ENCODE peak calls at places on chromosome 19, in five cellular contexts. Y is H1, Z is transverse colon, W is adrenal gland, E is body of pancreas. N is an unnamed sample.

GRCh38 chr19:38409631-38410133 is 6.8 kb downstream of the FAM98C start:
- DNase-seq in W (no peak), Z (no peak), Y (no peak), E (no peak), N (no peak)

GRCh38 chr19:48616041-48616436 is 1.2 kb upstream of the FAM83E start:
- DNase-seq in W (no peak), Y (no peak), E (no peak), Z (no peak), N (no peak)

GRCh38 chr19:48644839-48645651 is 942 bp downstream of the CA11 start:
- DNase-seq in W (peak; percentile 73), E (peak; percentile 84), Z (peak; percentile 78), Y (no peak), N (peak; percentile 93)

GRCh38 chr19:44142014-44142523 is 715 bp downstream of the ZNF234 start:
- DNase-seq in E (peak; percentile 7), Z (no peak), Y (no peak), W (peak; percentile 38), N (no peak)

GRCh38 chr19:28577199-28577598 is 635.8 kb downstream of the UQCRFS1 start:
- DNase-seq in Y (no peak), Z (no peak), E (no peak), W (no peak), N (no peak)

GRCh38 chr19:38319421-38320258 is at the start of gene KCNK6:
- DNase-seq in W (no peak), Z (peak; percentile 82), Y (no peak), E (peak; percentile 63), N (no peak)

GRCh38 chr19:39299832-39300231 is 3.6 kb downstream of the IFNL1 start:
- DNase-seq in Z (no peak), Y (no peak), W (no peak), E (no peak), N (no peak)

GRCh38 chr19:31597616-31598015 is 248.4 kb upstream of the TSHZ3 start:
- DNase-seq in Y (no peak), Z (no peak), W (no peak), E (no peak), N (no peak)

GRCh38 chr19:2537544-2537943 is 61.6 kb downstream of the GADD45B start:
- DNase-seq in Z (no peak), E (no peak), Y (no peak), W (no peak), N (no peak)

GRCh38 chr19:16288544-16288943 is 36.1 kb upstream of the KLF2 start:
- DNase-seq in Y (no peak), Z (no peak), W (no peak), E (no peak), N (no peak)

GRCh38 chr19:37303591-37304171 is 67.2 kb upstream of the ZNF527 start:
- DNase-seq in Z (no peak), W (no peak), E (no peak), Y (no peak), N (peak; percentile 55)

GRCh38 chr19:48664476-48664875 is 8.3 kb downstream of the NTN5 start:
- DNase-seq in W (no peak), E (no peak), Z (no peak), Y (no peak), N (no peak)

GRCh38 chr19:38522915-38523314 is 89.4 kb downstream of the RYR1 start:
- DNase-seq in Y (no peak), Z (no peak), E (no peak), W (no peak), N (no peak)

GRCh38 chr19:54551293-54551692 is 22.3 kb upstream of the LILRA2 start:
- DNase-seq in W (no peak), E (no peak), Y (no peak), Z (no peak), N (no peak)

GRCh38 chr19:3664879-3665642 is 35.2 kb downstream of the PIP5K1C start:
- DNase-seq in Y (no peak), E (no peak), Z (no peak), W (no peak), N (no peak)

GRCh38 chr19:8512115-8512967 is 1.6 kb downstream of the ZNF414 start:
- DNase-seq in Y (peak; percentile 58), E (no peak), W (no peak), Z (peak; percentile 43), N (no peak)

GRCh38 chr19:51002542-51003311 is 1.3 kb upstream of the KLK8 start:
- DNase-seq in Y (peak; percentile 79), W (no peak), Z (no peak), E (peak; percentile 59), N (peak; percentile 57)

GRCh38 chr19:40771101-40771539 is 4.2 kb upstream of the MIA start:
- DNase-seq in W (no peak), E (no peak), Z (no peak), Y (no peak), N (no peak)

GRCh38 chr19:35913589-35913988 is 5.5 kb upstream of the TYROBP start:
- DNase-seq in Z (no peak), W (no peak), E (no peak), Y (no peak), N (no peak)

GRCh38 chr19:16591803-16592556 is 19.8 kb upstream of the SLC35E1 start:
- DNase-seq in E (no peak), W (peak; percentile 74), Z (no peak), Y (no peak), N (no peak)

GRCh38 chr19:47703301-47703700 is 9.9 kb upstream of the EHD2 start:
- DNase-seq in Y (no peak), W (no peak), Z (no peak), E (no peak), N (no peak)

GRCh38 chr19:7627166-7627565 is 2.2 kb downstream of the XAB2 start:
- DNase-seq in W (no peak), E (no peak), Z (no peak), Y (no peak), N (no peak)

GRCh38 chr19:2215281-2215751 is 20.8 kb downstream of the PLEKHJ1 start:
- DNase-seq in Z (no peak), W (no peak), E (no peak), Y (no peak), N (no peak)

GRCh38 chr19:38362076-38362945 is 12.1 kb upstream of the PSMD8 start:
- DNase-seq in E (peak; percentile 85), Z (peak; percentile 89), Y (peak; percentile 71), W (peak; percentile 84), N (peak; percentile 86)

DNA sequence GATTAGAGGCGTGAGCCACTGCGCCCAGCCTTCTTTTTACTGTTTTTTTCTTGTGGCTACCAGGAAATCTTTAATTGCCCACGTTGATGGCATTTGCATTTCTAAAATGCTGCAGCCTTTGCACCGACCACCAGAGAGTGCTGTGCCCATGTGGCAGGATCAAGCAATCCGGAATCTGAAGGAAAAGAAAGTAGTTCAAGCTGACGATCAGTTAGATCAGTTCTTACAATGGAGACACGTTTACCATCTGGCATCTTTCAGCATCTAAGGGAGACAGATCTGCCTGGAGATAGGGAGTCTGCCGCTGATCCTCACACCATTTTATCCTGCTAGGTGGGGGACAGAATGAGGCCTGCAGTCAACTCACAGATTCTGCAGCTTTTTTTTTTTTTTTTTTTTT is 19.9 kb downstream of the TINCR start:
- DNase-seq in E (no peak), Y (no peak), Z (peak; percentile 33), W (no peak), N (no peak)
- TF ChIP-seq POLR2A in E (no peak), Y (no peak), Z (no peak), W (no peak), N (no peak)

DNA sequence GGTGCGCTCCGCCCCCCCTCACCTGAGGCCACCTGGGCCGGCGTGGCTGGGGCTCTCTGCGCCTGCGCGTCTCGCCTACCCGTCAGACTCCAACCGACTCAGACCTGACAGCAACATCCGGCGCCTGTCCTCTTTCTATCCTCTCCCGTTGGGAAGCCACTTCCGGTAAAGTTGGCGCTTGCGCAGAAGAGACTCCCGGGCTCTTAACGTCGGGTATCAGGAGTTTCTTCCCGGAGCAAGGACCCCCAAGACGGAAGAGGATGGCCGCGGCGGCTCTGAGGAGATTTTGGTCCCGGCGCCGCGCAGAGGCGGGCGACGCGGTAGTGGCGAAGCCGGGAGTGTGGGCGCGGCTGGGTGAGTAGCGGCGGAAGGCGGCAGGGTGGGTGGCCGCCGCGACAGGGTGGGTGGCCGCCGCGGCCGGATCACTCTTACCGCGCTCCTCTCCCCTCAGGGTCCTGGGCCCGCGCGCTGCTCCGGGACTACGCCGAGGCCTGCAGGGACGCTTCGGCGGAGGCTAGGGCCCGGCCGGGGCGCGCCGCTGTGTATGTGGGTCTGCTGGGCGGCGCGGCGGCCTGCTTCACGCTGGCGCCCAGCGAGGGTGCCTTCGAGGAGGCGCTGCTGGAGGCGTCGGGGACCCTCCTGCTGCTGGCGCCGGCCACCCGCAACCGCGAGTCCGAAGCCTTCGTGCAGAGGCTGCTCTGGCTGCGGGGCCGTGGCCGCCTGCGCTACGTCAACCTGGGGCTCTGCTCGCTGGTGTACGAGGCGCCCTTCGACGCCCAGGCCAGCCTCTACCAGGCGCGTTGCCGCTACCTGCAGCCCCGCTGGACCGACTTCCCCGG is at the start of the genes TIMM29 and YIPF2:
- DNase-seq in Z (peak; percentile 98), W (peak; percentile 99), Y (peak; percentile 93), E (peak; percentile 99), N (peak; percentile 99)
- TF ChIP-seq POLR2A in Z (peak; percentile 71), W (peak; percentile 91), Y (no peak), E (peak; percentile 25), N (peak; percentile 49)

DNA sequence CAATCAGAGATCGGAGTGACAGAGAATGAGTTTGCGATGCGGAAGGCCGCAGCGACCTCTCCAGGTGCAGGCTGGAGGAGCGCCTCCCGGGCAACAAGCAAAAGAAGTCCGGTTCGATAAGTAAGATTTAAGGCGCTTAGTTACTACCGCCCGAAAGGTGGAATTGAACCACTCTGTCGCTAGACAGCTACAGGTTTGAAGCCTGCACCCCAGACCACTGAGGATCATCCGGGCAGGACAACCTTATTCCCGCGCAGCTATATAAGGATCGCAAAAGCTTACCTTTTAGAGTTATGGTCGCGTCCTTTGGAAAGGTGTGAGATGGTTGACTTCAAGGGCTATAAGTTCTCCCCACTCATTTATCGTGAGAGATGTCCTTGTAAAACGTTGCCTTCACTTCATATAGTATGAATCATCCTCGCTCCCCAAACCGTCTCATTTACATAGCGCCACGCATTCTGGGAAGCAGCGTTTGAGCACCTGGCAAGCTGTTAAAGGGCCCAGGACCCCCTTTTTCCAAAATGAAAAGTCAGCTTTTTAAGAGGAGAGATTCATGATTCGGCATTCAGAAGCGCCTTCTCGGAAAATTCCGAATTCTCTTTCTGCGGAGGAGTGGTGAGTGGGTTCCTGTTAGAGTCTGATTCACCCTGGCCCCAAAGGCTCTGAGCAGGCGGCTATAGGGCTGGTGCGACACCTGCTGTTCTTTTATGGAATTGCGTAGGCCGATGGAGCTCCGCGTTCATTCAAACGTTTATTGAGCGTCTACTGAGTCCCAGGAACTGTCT is 10.8 kb downstream of the FOSB start:
- DNase-seq in W (peak; percentile 89), Z (peak; percentile 89), E (peak; percentile 89), Y (no peak), N (peak; percentile 91)
- TF ChIP-seq POLR2A in W (peak; percentile 62), Z (peak; percentile 42), E (no peak), Y (no peak), N (no peak)

GRCh38 chr19:55579766-55580621 is 654 bp downstream of the ZNF579 start:
- DNase-seq in E (no peak), Y (no peak), Z (no peak), W (no peak), N (no peak)
- TF ChIP-seq POLR2A in E (no peak), Y (no peak), Z (no peak), W (no peak), N (no peak)

GRCh38 chr19:30029721-30030510 is 87.9 kb downstream of the URI1 start:
- DNase-seq in Y (no peak), E (no peak), W (no peak), Z (no peak), N (no peak)
- TF ChIP-seq POLR2A in Y (no peak), E (no peak), W (no peak), Z (no peak), N (no peak)

GRCh38 chr19:52527134-52527953 is at the start of gene ZNF808:
- DNase-seq in W (peak; percentile 96), Y (peak; percentile 84), E (peak; percentile 98), Z (peak; percentile 99), N (peak; percentile 98)
- TF ChIP-seq POLR2A in W (peak; percentile 69), Y (peak; percentile 40), E (peak; percentile 14), Z (peak; percentile 82), N (peak; percentile 34)

GRCh38 chr19:42343344-42344110 is 18.1 kb downstream of the MEGF8 start:
- DNase-seq in W (no peak), Z (no peak), E (no peak), Y (no peak), N (no peak)
- TF ChIP-seq POLR2A in W (no peak), Z (no peak), E (no peak), Y (no peak), N (no peak)

N was measured in sigmoid colon.